ENCODE peak calls at places on chromosomes 3 and 15, in six cellular contexts. Y is stimulated activated naive CD8-positive, alpha-beta T cell treated with anti-CD3 and anti-CD28 coated beads, Interleukin-15, amount 100 ng/mL, for 72 hours; I is stimulated activated CD4-positive, alpha-beta T cell treated with anti-CD3 and anti-CD28 coated beads, Interleukin-2, amount 100 ng/mL, for 24 hours; W is stomach; Z is tibial nerve; F is astrocyte. N is an unnamed sample.

GRCh38 chr3:30311781-30312180 is 294.6 kb upstream of the TGFBR2 start:
- DNase-seq in Y (no peak), I (no peak), W (peak), Z (no peak), F (no peak), N (no peak)

GRCh38 chr3:140395134-140396075 is 282.5 kb upstream of the TRIM42 start:
- DNase-seq in Y (no peak), I (no peak), W (no peak), Z (no peak), F (no peak), N (no peak)

GRCh38 chr3:47370887-47371697 is 9.7 kb upstream of the PTPN23 start:
- DNase-seq in Y (peak), I (peak), W (no peak), Z (no peak), F (no peak), N (peak)

GRCh38 chr3:119333773-119334492 is 39.8 kb downstream of the ARHGAP31 start:
- DNase-seq in Y (no peak), I (no peak), W (no peak), Z (no peak), F (no peak), N (no peak)

GRCh38 chr3:46539443-46540005 is 26.6 kb downstream of the LRRC2 start:
- DNase-seq in Y (no peak), I (no peak), W (no peak), Z (no peak), F (no peak), N (no peak)

GRCh38 chr3:13715167-13715954 is 164.5 kb downstream of the WNT7A start:
- DNase-seq in Y (no peak), I (no peak), W (peak), Z (no peak), F (no peak), N (peak)

GRCh38 chr15:78830514-78831228 is 19.4 kb upstream of the ADAMTS7 start:
- DNase-seq in Y (peak), I (peak), W (no peak), Z (no peak), F (no peak), N (peak)

GRCh38 chr3:138440137-138440536 is 5.7 kb downstream of the ESYT3 start:
- DNase-seq in Y (no peak), I (no peak), W (no peak), Z (no peak), F (peak), N (no peak)

GRCh38 chr15:75836953-75837321 is 6.3 kb upstream of the UBE2Q2 start:
- DNase-seq in Y (peak), I (peak), W (no peak), Z (no peak), F (peak), N (no peak)

GRCh38 chr3:134029734-134030381 is at the start of gene SLCO2A1:
- DNase-seq in Y (no peak), I (peak), W (peak), Z (no peak), F (peak), N (peak)

GRCh38 chr3:101809178-101810022 is 30.4 kb downstream of the NXPE3 start:
- DNase-seq in Y (no peak), I (no peak), W (no peak), Z (no peak), F (no peak), N (no peak)

GRCh38 chr3:122235147-122235546 is 51.7 kb downstream of the CASR start:
- DNase-seq in Y (no peak), I (no peak), W (no peak), Z (no peak), F (no peak), N (no peak)

GRCh38 chr3:194986208-194987043 is 284.5 kb downstream of the XXYLT1 start:
- DNase-seq in Y (no peak), I (no peak), W (peak), Z (no peak), F (no peak), N (no peak)